ENCODE peak calls at places on chromosomes 6 and 20, in five cellular contexts. One of them, this sample, is unnamed. For H3K4me1, the result is how much of the 10 kb centered on the place peaks cover.

GRCh38 chr6:1536526-1537429 is 72.9 kb upstream of the FOXC1 start:
- DNase-seq in HCT116: no peak
- DNase-seq in H1: no peak
- DNase-seq in SK-N-SH: no peak
- DNase-seq in HepG2: no peak
- DNase-seq in this sample: no peak

GRCh38 chr20:49887251-49887827 is 28.0 kb downstream of the SPATA2 start:
- DNase-seq in HCT116: no peak
- DNase-seq in H1: no peak
- DNase-seq in SK-N-SH: no peak
- DNase-seq in HepG2: no peak
- DNase-seq in this sample: no peak

GRCh38 chr20:37383229-37383989 is 37.5 kb downstream of the SRC start:
- DNase-seq in HCT116: peak
- DNase-seq in H1: no peak
- DNase-seq in SK-N-SH: peak
- DNase-seq in HepG2: no peak
- DNase-seq in this sample: no peak

GRCh38 chr6:136069119-136069518 is 181.0 kb downstream of the MTFR2 start:
- DNase-seq in HCT116: no peak
- DNase-seq in H1: no peak
- DNase-seq in SK-N-SH: no peak
- DNase-seq in HepG2: no peak
- DNase-seq in this sample: no peak

GRCh38 chr6:14784596-14785360 is 461.1 kb upstream of the JARID2 start:
- DNase-seq in HCT116: no peak
- DNase-seq in H1: peak
- DNase-seq in SK-N-SH: no peak
- DNase-seq in HepG2: no peak
- DNase-seq in this sample: peak

GRCh38 chr20:62516345-62516744 is 40.5 kb upstream of the GATA5 start:
- DNase-seq in HCT116: no peak
- DNase-seq in H1: no peak
- DNase-seq in SK-N-SH: no peak
- DNase-seq in HepG2: peak
- DNase-seq in this sample: no peak

GRCh38 chr6:113997106-113997505 is 26.2 kb upstream of the HDAC2 start:
- DNase-seq in HCT116: peak
- DNase-seq in H1: no peak
- DNase-seq in SK-N-SH: no peak
- DNase-seq in HepG2: no peak
- DNase-seq in this sample: no peak

GRCh38 chr6:42532038-42532669 is 31.7 kb upstream of the UBR2 start:
- DNase-seq in HCT116: peak
- DNase-seq in H1: no peak
- DNase-seq in SK-N-SH: peak
- DNase-seq in HepG2: peak
- DNase-seq in this sample: peak

GRCh38 chr20:24778585-24779031 is 170.5 kb upstream of the CST7 start:
- DNase-seq in HCT116: no peak
- DNase-seq in H1: no peak
- DNase-seq in SK-N-SH: no peak
- DNase-seq in HepG2: no peak
- DNase-seq in this sample: no peak

GRCh38 chr20:45822863-45823262 is 4.2 kb downstream of the TNNC2 start:
- DNase-seq in HCT116: no peak
- DNase-seq in H1: no peak
- DNase-seq in SK-N-SH: no peak
- DNase-seq in HepG2: no peak
- DNase-seq in this sample: no peak

GRCh38 chr6:159104163-159104885 is 59.5 kb upstream of the TAGAP start:
- DNase-seq in HCT116: no peak
- DNase-seq in H1: peak
- DNase-seq in SK-N-SH: peak
- DNase-seq in HepG2: peak
- DNase-seq in this sample: peak

GRCh38 chr6:131651782-131652181 is 14.7 kb downstream of the ENPP3 start:
- DNase-seq in HCT116: no peak
- DNase-seq in H1: no peak
- DNase-seq in SK-N-SH: no peak
- DNase-seq in HepG2: no peak
- DNase-seq in this sample: no peak

GRCh38 chr6:151962246-151962846 is 154.9 kb downstream of the ESR1 start:
- DNase-seq in HCT116: no peak
- DNase-seq in H1: no peak
- DNase-seq in SK-N-SH: no peak
- DNase-seq in HepG2: peak
- DNase-seq in this sample: no peak

GRCh38 chr20:24479595-24479994 is 10.2 kb downstream of the SYNDIG1 start:
- DNase-seq in HCT116: no peak
- DNase-seq in H1: no peak
- DNase-seq in SK-N-SH: no peak
- DNase-seq in HepG2: no peak
- DNase-seq in this sample: no peak

GRCh38 chr6:41594326-41594725 is 43.9 kb upstream of the MDFI start:
- DNase-seq in HCT116: no peak
- DNase-seq in H1: no peak
- DNase-seq in SK-N-SH: no peak
- DNase-seq in HepG2: no peak
- DNase-seq in this sample: no peak

GRCh38 chr20:11924923-11925322 is 7.2 kb downstream of the BTBD3 start:
- DNase-seq in HCT116: no peak
- DNase-seq in H1: no peak
- DNase-seq in SK-N-SH: no peak
- DNase-seq in HepG2: no peak
- DNase-seq in this sample: no peak

GRCh38 chr6:35972471-35972985 is 51.6 kb upstream of the SRPK1 start:
- DNase-seq in HCT116: no peak
- DNase-seq in H1: no peak
- DNase-seq in SK-N-SH: peak
- DNase-seq in HepG2: peak
- DNase-seq in this sample: peak

GRCh38 chr6:40299666-40300065 is 287.5 kb downstream of the LRFN2 start:
- DNase-seq in HCT116: no peak
- DNase-seq in H1: no peak
- DNase-seq in SK-N-SH: no peak
- DNase-seq in HepG2: no peak
- DNase-seq in this sample: no peak

GRCh38 chr6:1524040-1524480 is 85.7 kb upstream of the FOXC1 start:
- DNase-seq in HCT116: peak
- DNase-seq in H1: peak
- DNase-seq in SK-N-SH: peak
- DNase-seq in HepG2: no peak
- DNase-seq in this sample: peak

GRCh38 chr6:161543910-161544309 is 270.0 kb upstream of the AGPAT4 start:
- DNase-seq in HCT116: no peak
- DNase-seq in H1: no peak
- DNase-seq in SK-N-SH: no peak
- DNase-seq in HepG2: no peak
- DNase-seq in this sample: no peak

GRCh38 chr20:9204979-9205378 is 136.1 kb downstream of the PLCB4 start:
- DNase-seq in HCT116: no peak
- DNase-seq in H1: no peak
- DNase-seq in SK-N-SH: no peak
- DNase-seq in HepG2: no peak
- DNase-seq in this sample: no peak

GRCh38 chr6:151075943-151076555 is 163.7 kb upstream of the AKAP12 start:
- DNase-seq in HCT116: no peak
- DNase-seq in H1: no peak
- DNase-seq in SK-N-SH: no peak
- DNase-seq in HepG2: no peak
- DNase-seq in this sample: no peak

GRCh38 chr20:37305079-37305478 is 15.6 kb downstream of the MANBAL start:
- DNase-seq in HCT116: no peak
- DNase-seq in H1: no peak
- DNase-seq in SK-N-SH: no peak
- DNase-seq in HepG2: no peak
- DNase-seq in this sample: no peak

GRCh38 chr6:110811187-110811586 is 4.1 kb downstream of the CDK19 start:
- DNase-seq in HCT116: no peak
- DNase-seq in H1: no peak
- DNase-seq in SK-N-SH: no peak
- DNase-seq in HepG2: no peak
- DNase-seq in this sample: no peak

GRCh38 chr6:24547243-24547642 is 52.5 kb downstream of the ALDH5A1 start:
- DNase-seq in HCT116: no peak
- DNase-seq in H1: peak
- DNase-seq in SK-N-SH: no peak
- DNase-seq in HepG2: peak
- DNase-seq in this sample: no peak

GRCh38 chr6:134590449-134590848 is 272.5 kb upstream of the SGK1 start:
- DNase-seq in HCT116: no peak
- DNase-seq in H1: no peak
- DNase-seq in SK-N-SH: no peak
- DNase-seq in HepG2: no peak
- DNase-seq in this sample: no peak

GRCh38 chr6:79832723-79833122 is 114.6 kb downstream of the ELOVL4 start:
- DNase-seq in HCT116: no peak
- DNase-seq in H1: no peak
- DNase-seq in SK-N-SH: no peak
- DNase-seq in HepG2: no peak
- DNase-seq in this sample: no peak
- TF ChIP-seq YY1 in HCT116: no peak
- TF ChIP-seq YY1 in H1: no peak
- TF ChIP-seq YY1 in SK-N-SH: no peak
- TF ChIP-seq YY1 in HepG2: no peak
- TF ChIP-seq YY1 in this sample: no peak

GRCh38 chr20:40486297-40486696 is 202.7 kb downstream of the MAFB start:
- DNase-seq in HCT116: no peak
- DNase-seq in H1: no peak
- DNase-seq in SK-N-SH: no peak
- DNase-seq in HepG2: no peak
- DNase-seq in this sample: no peak
- H3K9ac ChIP-seq in HCT116: no peak
- H3K9ac ChIP-seq in H1: no peak
- H3K9ac ChIP-seq in SK-N-SH: no peak
- H3K9ac ChIP-seq in HepG2: no peak
- H3K9ac ChIP-seq in this sample: no peak

DNA sequence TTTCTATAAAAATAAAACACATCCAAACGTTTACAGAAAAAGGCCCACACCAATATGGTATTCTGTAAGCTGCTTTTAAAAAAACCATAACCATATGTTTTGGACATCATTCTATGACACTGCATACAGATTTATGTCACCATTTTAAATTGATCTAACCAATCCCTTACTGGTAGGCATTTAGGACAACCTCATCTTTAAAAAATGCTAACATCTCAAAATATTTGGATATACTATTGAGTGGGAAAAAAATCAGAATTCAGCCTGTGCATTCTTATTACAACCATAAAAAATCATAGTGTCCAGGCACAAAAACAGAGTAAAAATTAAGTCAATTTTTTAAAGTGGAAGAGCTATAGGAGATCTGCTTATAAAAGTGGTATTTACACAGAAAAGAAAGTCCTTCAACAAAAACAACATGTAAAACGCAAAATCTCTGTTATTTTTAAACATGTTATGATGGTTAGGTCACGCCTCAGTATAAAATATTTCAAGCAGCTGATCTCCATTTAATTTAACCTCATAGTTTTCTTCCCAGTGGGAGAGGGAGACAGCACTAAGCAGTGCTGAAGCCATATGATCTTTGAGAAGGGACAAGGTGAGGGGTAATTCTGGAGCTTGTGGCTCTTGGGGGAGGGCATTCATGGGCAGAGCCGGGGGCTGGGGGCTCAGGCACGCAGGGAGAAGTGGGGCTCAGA is 21.2 kb downstream of the TRAM2 start:
- DNase-seq in HCT116: no peak
- DNase-seq in H1: no peak
- DNase-seq in SK-N-SH: no peak
- DNase-seq in HepG2: no peak
- DNase-seq in this sample: no peak
- H3K4me1 ChIP-seq in HCT116: under half
- H3K4me1 ChIP-seq in H1: under half
- H3K4me1 ChIP-seq in SK-N-SH: half or more
- H3K4me1 ChIP-seq in HepG2: half or more
- H3K4me1 ChIP-seq in this sample: under half

GRCh38 chr6:167308207-167308606 is 16.7 kb upstream of the TTLL2 start:
- DNase-seq in HCT116: no peak
- DNase-seq in H1: no peak
- DNase-seq in SK-N-SH: no peak
- DNase-seq in HepG2: no peak
- DNase-seq in this sample: no peak

GRCh38 chr6:167305796-167306195 is 14.7 kb downstream of the UNC93A start:
- DNase-seq in HCT116: no peak
- DNase-seq in H1: no peak
- DNase-seq in SK-N-SH: no peak
- DNase-seq in HepG2: no peak
- DNase-seq in this sample: no peak

GRCh38 chr6:167304912-167305311 is 13.8 kb downstream of the UNC93A start:
- DNase-seq in HCT116: no peak
- DNase-seq in H1: no peak
- DNase-seq in SK-N-SH: no peak
- DNase-seq in HepG2: no peak
- DNase-seq in this sample: no peak

GRCh38 chr6:167306401-167306998 is 15.4 kb downstream of the UNC93A start:
- DNase-seq in HCT116: peak
- DNase-seq in H1: no peak
- DNase-seq in SK-N-SH: no peak
- DNase-seq in HepG2: peak
- DNase-seq in this sample: no peak

GRCh38 chr6:167307342-167307955 is 16.3 kb downstream of the UNC93A start:
- DNase-seq in HCT116: no peak
- DNase-seq in H1: no peak
- DNase-seq in SK-N-SH: no peak
- DNase-seq in HepG2: no peak
- DNase-seq in this sample: no peak
- TF ChIP-seq YY1 in HCT116: no peak
- TF ChIP-seq YY1 in H1: no peak
- TF ChIP-seq YY1 in SK-N-SH: no peak
- TF ChIP-seq YY1 in HepG2: no peak
- TF ChIP-seq YY1 in this sample: no peak